ENCODE peak calls at places on chromosomes 3 and 15, in four cellular contexts. M, C, G and U are unnamed samples.

GRCh38 chr3:156250550-156250949 is 130.2 kb downstream of the KCNAB1 start:
- DNase-seq in M (no peak), C (no peak), G (no peak), U (no peak)

GRCh38 chr15:97615114-97615513 is 345.4 kb upstream of the ARRDC4 start:
- DNase-seq in M (no peak), C (no peak), G (no peak), U (no peak)

GRCh38 chr3:194725346-194725745 is 39.7 kb downstream of the FAM43A start:
- DNase-seq in M (no peak), C (peak), G (no peak), U (no peak)

GRCh38 chr3:12574656-12575055 is 17.8 kb downstream of the MKRN2 start:
- DNase-seq in M (no peak), C (no peak), G (no peak), U (no peak)

GRCh38 chr3:28376424-28376823 is 27.8 kb upstream of the AZI2 start:
- DNase-seq in M (no peak), C (no peak), G (no peak), U (no peak)

GRCh38 chr15:39663684-39664083 is 82.8 kb downstream of the THBS1 start:
- DNase-seq in M (no peak), C (no peak), G (no peak), U (no peak)

GRCh38 chr3:134463676-134464611 is 21.8 kb downstream of the ANAPC13 start:
- DNase-seq in M (no peak), C (no peak), G (no peak), U (no peak)

GRCh38 chr3:140206196-140207040 is 271.4 kb downstream of the CLSTN2 start:
- DNase-seq in M (no peak), C (peak), G (no peak), U (no peak)

GRCh38 chr3:105791919-105792786 is 76.7 kb downstream of the CBLB start:
- DNase-seq in M (no peak), C (no peak), G (no peak), U (no peak)

GRCh38 chr3:192794216-192794615 is 66.9 kb upstream of the FGF12 start:
- DNase-seq in M (no peak), C (no peak), G (no peak), U (no peak)

GRCh38 chr15:57205999-57206398 is 170.3 kb upstream of the CGNL1 start:
- DNase-seq in M (no peak), C (no peak), G (no peak), U (no peak)

GRCh38 chr3:113151475-113152031 is 59.8 kb upstream of the BOC start:
- DNase-seq in M (no peak), C (peak), G (no peak), U (no peak)

GRCh38 chr3:129211772-129212171 is 28.1 kb upstream of the CNBP start:
- DNase-seq in M (no peak), C (no peak), G (no peak), U (no peak)

GRCh38 chr3:152638707-152639450 is 196.1 kb upstream of the P2RY1 start:
- DNase-seq in M (no peak), C (no peak), G (no peak), U (no peak)